ENCODE peak calls at places on chromosome 1, in ten cellular contexts. Q is astrocyte of the cerebellum; M is NCI-H2081; Z is RWPE1; N is tibial artery; I is HT1080; K is myocyte; B is HTR-8/SVneo; S is CD4-positive, alpha-beta T cell; L is stomach. J is an unnamed sample.

GRCh38 chr1:72288886-72289285 is 6.5 kb upstream of the NEGR1 start:
- DNase-seq in Z (no peak), K (no peak), M (no peak), N (no peak), Q (no peak), I (no peak), B (no peak), S (no peak), L (no peak), J (no peak)

GRCh38 chr1:107926436-107927080 is 38.4 kb downstream of the VAV3 start:
- DNase-seq in S (no peak), I (peak), B (no peak), Z (no peak), Q (peak), M (peak), N (no peak), K (peak), L (no peak), J (no peak)

GRCh38 chr1:59673575-59674467 is 140.9 kb upstream of the HOOK1 start:
- DNase-seq in N (no peak), B (no peak), M (peak), Q (no peak), S (no peak), K (no peak), L (peak), Z (peak), I (no peak), J (peak)

GRCh38 chr1:28971980-28972771 is 57.8 kb downstream of the EPB41 start:
- DNase-seq in K (peak), B (peak), N (peak), Z (peak), S (no peak), M (no peak), L (no peak), I (peak), Q (peak), J (peak)

GRCh38 chr1:959730-960039 is 629 bp upstream of the NOC2L start:
- DNase-seq in Q (no peak), Z (no peak), B (no peak), M (no peak), L (no peak), S (no peak), K (no peak), N (no peak), I (no peak), J (no peak)

GRCh38 chr1:72241397-72241796 is 40.9 kb downstream of the NEGR1 start:
- DNase-seq in K (no peak), N (no peak), Q (no peak), L (no peak), Z (peak), B (no peak), I (no peak), S (no peak), M (no peak), J (no peak)

GRCh38 chr1:9655836-9656235 is 4.3 kb downstream of the PIK3CD start:
- DNase-seq in I (no peak), Z (no peak), Q (no peak), N (no peak), L (no peak), S (no peak), M (no peak), K (no peak), B (no peak), J (no peak)

GRCh38 chr1:25787477-25788043 is 12.4 kb upstream of the SELENON start:
- DNase-seq in L (no peak), N (no peak), Q (no peak), I (no peak), B (peak), Z (no peak), K (no peak), M (no peak), S (no peak), J (no peak)

GRCh38 chr1:91830242-91831131 is 55.5 kb downstream of the TGFBR3 start:
- DNase-seq in S (no peak), Z (no peak), M (peak), B (no peak), L (no peak), K (peak), I (peak), N (peak), Q (peak), J (no peak)

GRCh38 chr1:110212165-110213142 is 2.3 kb downstream of the KCNC4 start:
- DNase-seq in N (no peak), Q (no peak), K (no peak), L (no peak), M (no peak), B (no peak), S (no peak), I (no peak), Z (no peak), J (no peak)

GRCh38 chr1:168179411-168180147 is 817 bp downstream of the TIPRL start:
- DNase-seq in I (peak), Z (peak), K (peak), B (no peak), N (no peak), S (no peak), L (no peak), Q (no peak), M (no peak), J (no peak)

GRCh38 chr1:193190096-193190744 is 3.8 kb upstream of the B3GALT2 start:
- DNase-seq in M (peak), K (peak), Q (peak), L (no peak), Z (no peak), B (peak), I (no peak), N (no peak), S (no peak), J (no peak)

GRCh38 chr1:238252033-238252802 is 361.5 kb upstream of the ZP4 start:
- DNase-seq in N (no peak), I (peak), L (peak), M (peak), S (no peak), B (peak), Q (peak), K (peak), Z (peak), J (no peak)

GRCh38 chr1:152997911-152998310 is 3.6 kb upstream of the SPRR3 start:
- DNase-seq in Z (no peak), L (no peak), S (no peak), K (no peak), B (no peak), Q (no peak), I (no peak), M (no peak), N (no peak), J (no peak)

GRCh38 chr1:183454377-183454776 is 17.9 kb upstream of the SMG7 start:
- DNase-seq in Z (peak), M (no peak), B (no peak), L (no peak), I (peak), Q (no peak), K (no peak), S (no peak), N (no peak), J (peak)

GRCh38 chr1:33257759-33258712 is 1.7 kb downstream of the ZNF362 start:
- DNase-seq in K (no peak), L (peak), B (no peak), M (no peak), N (no peak), S (no peak), I (no peak), Z (no peak), Q (no peak), J (no peak)

GRCh38 chr1:180888870-180889269 is 23.8 kb upstream of the KIAA1614 start:
- DNase-seq in M (no peak), K (no peak), N (no peak), S (no peak), Q (no peak), I (no peak), Z (no peak), L (no peak), B (no peak), J (no peak)

GRCh38 chr1:201320168-201320842 is 37.0 kb downstream of the PKP1 start:
- DNase-seq in I (no peak), S (no peak), M (no peak), Q (no peak), B (no peak), L (no peak), Z (no peak), K (no peak), N (no peak), J (no peak)

J was measured in keratinocyte.